ENCODE peak calls at places on chromosome 9, in nine cellular contexts. V is Right ventricle myocardium inferior; P is head of caudate nucleus; F is HCT116; L is GM10248; U is hepatocyte; D is NCI-H446; B is CD4-positive, alpha-beta memory T cell; T is LoVo. C is an unnamed sample.

GRCh38 chr9:90832251-90832650 is 30.6 kb downstream of the SYK start:
- DNase-seq in B (no peak), F (no peak), L (no peak), U (no peak), P (no peak), D (no peak), T (no peak), V (no peak), C (no peak)

GRCh38 chr9:74729129-74729710 is 158.5 kb downstream of the TRPM6 start:
- DNase-seq in L (no peak), D (no peak), T (no peak), P (no peak), V (no peak), F (no peak), B (no peak), U (no peak), C (no peak)

GRCh38 chr9:129581505-129581904 is 39.4 kb downstream of the C9orf50 start:
- DNase-seq in B (no peak), L (no peak), V (no peak), P (no peak), T (no peak), U (no peak), D (no peak), F (no peak), C (no peak)

GRCh38 chr9:116087751-116088194 is 65.8 kb upstream of the PAPPA start:
- DNase-seq in L (no peak), F (no peak), V (no peak), D (no peak), U (no peak), B (no peak), P (no peak), T (peak), C (peak)

GRCh38 chr9:136434580-136435169 is 5.0 kb downstream of the INPP5E start:
- DNase-seq in T (no peak), D (no peak), F (no peak), P (no peak), B (no peak), L (no peak), U (no peak), V (no peak), C (no peak)

GRCh38 chr9:102506391-102506790 is 488.7 kb upstream of the CYLC2 start:
- DNase-seq in T (no peak), D (no peak), P (no peak), B (no peak), V (no peak), L (no peak), F (no peak), U (no peak), C (no peak)

GRCh38 chr9:131537946-131538345 is 6.9 kb upstream of the UCK1 start:
- DNase-seq in U (no peak), L (no peak), B (no peak), P (no peak), V (no peak), F (no peak), T (no peak), D (no peak), C (no peak)

GRCh38 chr9:88791105-88791805 is 200.0 kb upstream of the S1PR3 start:
- DNase-seq in F (no peak), B (no peak), V (peak), T (no peak), L (no peak), P (no peak), D (no peak), U (no peak), C (no peak)

GRCh38 chr9:127541865-127542264 is 70.2 kb upstream of the STXBP1 start:
- DNase-seq in P (no peak), U (no peak), T (no peak), V (peak), B (no peak), D (no peak), F (no peak), L (no peak), C (no peak)

GRCh38 chr9:2583308-2584013 is 38.1 kb upstream of the VLDLR start:
- DNase-seq in P (no peak), F (no peak), T (no peak), B (no peak), L (no peak), D (no peak), V (peak), U (no peak), C (no peak)

GRCh38 chr9:36923025-36923625 is 110.9 kb downstream of the PAX5 start:
- DNase-seq in F (no peak), L (no peak), D (no peak), U (no peak), P (no peak), V (no peak), T (no peak), B (no peak), C (no peak)

GRCh38 chr9:76866689-76867088 is 39.2 kb downstream of the PRUNE2 start:
- DNase-seq in B (no peak), F (no peak), D (no peak), U (peak), V (no peak), T (no peak), P (no peak), L (no peak), C (no peak)

GRCh38 chr9:18989865-18990264 is 43.1 kb downstream of the SAXO1 start:
- DNase-seq in L (no peak), U (no peak), B (no peak), F (no peak), D (no peak), V (no peak), P (no peak), T (no peak), C (no peak)

GRCh38 chr9:120210301-120210700 is 369.7 kb downstream of the CDK5RAP2 start:
- DNase-seq in V (no peak), F (no peak), T (no peak), P (no peak), U (no peak), L (no peak), D (no peak), B (no peak), C (no peak)

GRCh38 chr9:122463828-122464632 is 13.7 kb downstream of the OR1J1 start:
- DNase-seq in T (no peak), D (no peak), V (no peak), B (no peak), U (no peak), F (peak), P (no peak), L (no peak), C (no peak)

GRCh38 chr9:97706246-97706645 is 9.1 kb upstream of the XPA start:
- DNase-seq in T (no peak), V (no peak), B (no peak), D (no peak), F (no peak), L (no peak), P (no peak), U (no peak), C (no peak)

GRCh38 chr9:97853056-97853843 is at the start of gene FOXE1:
- DNase-seq in T (no peak), P (no peak), V (no peak), B (no peak), L (no peak), D (no peak), F (no peak), U (no peak), C (no peak)

GRCh38 chr9:34443533-34443932 is 14.8 kb downstream of the FAM219A start:
- DNase-seq in F (no peak), V (no peak), L (no peak), B (no peak), T (no peak), D (no peak), U (no peak), P (no peak), C (no peak)

GRCh38 chr9:38022203-38022602 is 46.8 kb downstream of the SHB start:
- DNase-seq in U (no peak), P (no peak), F (no peak), L (no peak), V (no peak), T (no peak), B (no peak), D (no peak), C (no peak)

GRCh38 chr9:112157087-112157486 is 18.0 kb downstream of the SUSD1 start:
- DNase-seq in D (no peak), P (no peak), B (no peak), V (no peak), T (no peak), F (no peak), U (no peak), L (no peak), C (no peak)

GRCh38 chr9:135116892-135117680 is 29.6 kb downstream of the OLFM1 start:
- DNase-seq in F (no peak), P (peak), D (no peak), T (no peak), L (no peak), B (no peak), V (peak), U (no peak), C (no peak)

GRCh38 chr9:83280790-83281189 is 217.8 kb upstream of the RASEF start:
- DNase-seq in F (no peak), P (no peak), T (no peak), V (no peak), B (no peak), L (no peak), D (no peak), U (no peak), C (no peak)

GRCh38 chr9:93577045-93577939 is 908 bp downstream of the PHF2 start:
- DNase-seq in U (peak), P (no peak), D (no peak), B (no peak), L (peak), F (no peak), V (no peak), T (peak), C (no peak)

GRCh38 chr9:86655147-86655546 is 292.2 kb downstream of the GAS1 start:
- DNase-seq in U (no peak), P (no peak), T (no peak), F (no peak), D (no peak), L (no peak), B (no peak), V (no peak), C (no peak)

GRCh38 chr9:95406114-95406513 is 88.6 kb upstream of the FANCC start:
- DNase-seq in B (no peak), P (no peak), U (peak), T (no peak), V (no peak), D (no peak), F (no peak), L (no peak), C (no peak)

GRCh38 chr9:105647595-105648349 is 14.5 kb upstream of the TAL2 start:
- DNase-seq in V (no peak), L (no peak), F (no peak), U (peak), T (no peak), B (no peak), P (no peak), D (no peak), C (no peak)

GRCh38 chr9:77598510-77598909 is 49.6 kb downstream of the GNA14 start:
- DNase-seq in L (no peak), D (no peak), U (peak), B (no peak), F (no peak), T (no peak), V (no peak), P (no peak), C (peak)

GRCh38 chr9:88976888-88977257 is 14.4 kb upstream of the S1PR3 start:
- DNase-seq in U (no peak), L (no peak), B (no peak), V (no peak), D (no peak), T (no peak), P (no peak), F (no peak), C (no peak)

GRCh38 chr9:134328841-134329575 is 2.8 kb downstream of the RXRA start:
- DNase-seq in P (no peak), U (peak), B (no peak), D (no peak), T (no peak), F (no peak), V (peak), L (no peak), C (no peak)

GRCh38 chr9:38083858-38084555 is 15.0 kb upstream of the SHB start:
- DNase-seq in F (no peak), U (no peak), L (no peak), V (no peak), D (no peak), T (no peak), P (no peak), B (no peak), C (no peak)

GRCh38 chr9:133839822-133840329 is 101.7 kb upstream of the SARDH start:
- DNase-seq in T (no peak), B (no peak), P (no peak), D (no peak), L (no peak), F (no peak), U (peak), V (peak), C (no peak)

GRCh38 chr9:35553670-35554543 is 51.2 kb upstream of the TESK1 start:
- DNase-seq in D (no peak), B (no peak), P (peak), U (peak), T (peak), F (peak), L (peak), V (no peak), C (peak)

GRCh38 chr9:38405841-38406240 is 13.3 kb downstream of the ALDH1B1 start:
- DNase-seq in U (no peak), L (no peak), B (no peak), P (no peak), D (no peak), V (no peak), F (no peak), T (no peak), C (no peak)

GRCh38 chr9:86585422-86586143 is 231.4 kb upstream of the TUT7 start:
- DNase-seq in P (no peak), D (no peak), T (no peak), U (peak), F (no peak), L (no peak), V (no peak), B (no peak), C (no peak)

GRCh38 chr9:94600258-94600657 is 6.6 kb upstream of the FBP2 start:
- DNase-seq in D (no peak), B (no peak), L (no peak), U (no peak), F (no peak), T (no peak), V (no peak), P (no peak), C (no peak)

C was measured in pons.